ENCODE peak calls at places on chromosomes 1 and 21, in six cellular contexts. One of them, this sample, is unnamed.

GRCh38 chr1:24793762-24794161 is 48.5 kb downstream of the CLIC4 start:
- DNase-seq in left ventricle myocardium superior: no peak
- DNase-seq in NCI-H146: no peak
- DNase-seq in CD8-positive, alpha-beta T cell: no peak
- DNase-seq in omental fat pad: no peak
- DNase-seq in GM03348: peak; percentile 59
- DNase-seq in this sample: no peak

GRCh38 chr1:229621663-229622062 is 4.3 kb downstream of the TAF5L start:
- DNase-seq in left ventricle myocardium superior: no peak
- DNase-seq in NCI-H146: no peak
- DNase-seq in CD8-positive, alpha-beta T cell: no peak
- DNase-seq in omental fat pad: no peak
- DNase-seq in GM03348: no peak
- DNase-seq in this sample: no peak

GRCh38 chr1:30933874-30934252 is 25.3 kb upstream of the SDC3 start:
- DNase-seq in left ventricle myocardium superior: no peak
- DNase-seq in NCI-H146: no peak
- DNase-seq in CD8-positive, alpha-beta T cell: no peak
- DNase-seq in omental fat pad: no peak
- DNase-seq in GM03348: peak; percentile 81
- DNase-seq in this sample: no peak

GRCh38 chr1:80023366-80023765 is 1016.8 kb upstream of the ADGRL4 start:
- DNase-seq in left ventricle myocardium superior: no peak
- DNase-seq in NCI-H146: no peak
- DNase-seq in CD8-positive, alpha-beta T cell: no peak
- DNase-seq in omental fat pad: no peak
- DNase-seq in GM03348: peak; percentile 25
- DNase-seq in this sample: no peak

GRCh38 chr1:21938791-21939538 is 1.9 kb upstream of the HSPG2 start:
- DNase-seq in left ventricle myocardium superior: peak; percentile 42
- DNase-seq in NCI-H146: no peak
- DNase-seq in CD8-positive, alpha-beta T cell: no peak
- DNase-seq in omental fat pad: no peak
- DNase-seq in GM03348: no peak
- DNase-seq in this sample: no peak

GRCh38 chr1:235101558-235102258 is 26.9 kb downstream of the TOMM20 start:
- DNase-seq in left ventricle myocardium superior: no peak
- DNase-seq in NCI-H146: no peak
- DNase-seq in CD8-positive, alpha-beta T cell: no peak
- DNase-seq in omental fat pad: no peak
- DNase-seq in GM03348: no peak
- DNase-seq in this sample: no peak

GRCh38 chr1:33050221-33051076 is 13.8 kb upstream of the AK2 start:
- DNase-seq in left ventricle myocardium superior: no peak
- DNase-seq in NCI-H146: no peak
- DNase-seq in CD8-positive, alpha-beta T cell: no peak
- DNase-seq in omental fat pad: no peak
- DNase-seq in GM03348: peak; percentile 75
- DNase-seq in this sample: no peak

GRCh38 chr21:46297311-46298082 is 11.4 kb downstream of the YBEY start:
- DNase-seq in left ventricle myocardium superior: peak; percentile 65
- DNase-seq in NCI-H146: peak; percentile 24
- DNase-seq in CD8-positive, alpha-beta T cell: no peak
- DNase-seq in omental fat pad: no peak
- DNase-seq in GM03348: no peak
- DNase-seq in this sample: peak; percentile 65

GRCh38 chr1:29736582-29737188 is 500.4 kb downstream of the PTPRU start:
- DNase-seq in left ventricle myocardium superior: no peak
- DNase-seq in NCI-H146: no peak
- DNase-seq in CD8-positive, alpha-beta T cell: no peak
- DNase-seq in omental fat pad: no peak
- DNase-seq in GM03348: peak; percentile 55
- DNase-seq in this sample: peak; percentile 90

GRCh38 chr1:202200669-202201068 is 7.1 kb downstream of the LGR6 start:
- DNase-seq in left ventricle myocardium superior: peak; percentile 85
- DNase-seq in NCI-H146: no peak
- DNase-seq in CD8-positive, alpha-beta T cell: no peak
- DNase-seq in omental fat pad: no peak
- DNase-seq in GM03348: no peak
- DNase-seq in this sample: no peak

GRCh38 chr1:64323054-64323453 is 119.6 kb downstream of the UBE2U start:
- DNase-seq in left ventricle myocardium superior: no peak
- DNase-seq in NCI-H146: no peak
- DNase-seq in CD8-positive, alpha-beta T cell: no peak
- DNase-seq in omental fat pad: no peak
- DNase-seq in GM03348: no peak
- DNase-seq in this sample: peak; percentile 44

GRCh38 chr1:215651867-215652266 is 84.8 kb downstream of the KCTD3 start:
- DNase-seq in left ventricle myocardium superior: no peak
- DNase-seq in NCI-H146: no peak
- DNase-seq in CD8-positive, alpha-beta T cell: no peak
- DNase-seq in omental fat pad: no peak
- DNase-seq in GM03348: no peak
- DNase-seq in this sample: no peak

GRCh38 chr1:177229781-177230180 is 59.0 kb downstream of the BRINP2 start:
- DNase-seq in left ventricle myocardium superior: peak; percentile 29
- DNase-seq in NCI-H146: no peak
- DNase-seq in CD8-positive, alpha-beta T cell: no peak
- DNase-seq in omental fat pad: no peak
- DNase-seq in GM03348: no peak
- DNase-seq in this sample: no peak

GRCh38 chr1:93702828-93703183 is 21.2 kb upstream of the BCAR3 start:
- DNase-seq in left ventricle myocardium superior: no peak
- DNase-seq in NCI-H146: no peak
- DNase-seq in CD8-positive, alpha-beta T cell: no peak
- DNase-seq in omental fat pad: no peak
- DNase-seq in GM03348: no peak
- DNase-seq in this sample: no peak

GRCh38 chr21:42245348-42246185 is 26.6 kb downstream of the ABCG1 start:
- DNase-seq in left ventricle myocardium superior: no peak
- DNase-seq in NCI-H146: no peak
- DNase-seq in CD8-positive, alpha-beta T cell: no peak
- DNase-seq in omental fat pad: no peak
- DNase-seq in GM03348: no peak
- DNase-seq in this sample: peak; percentile 76

GRCh38 chr1:190323530-190323929 is 154.1 kb downstream of the BRINP3 start:
- DNase-seq in left ventricle myocardium superior: no peak
- DNase-seq in NCI-H146: no peak
- DNase-seq in CD8-positive, alpha-beta T cell: no peak
- DNase-seq in omental fat pad: no peak
- DNase-seq in GM03348: no peak
- DNase-seq in this sample: no peak

GRCh38 chr1:52913537-52913936 is 8.0 kb downstream of the ECHDC2 start:
- DNase-seq in left ventricle myocardium superior: no peak
- DNase-seq in NCI-H146: no peak
- DNase-seq in CD8-positive, alpha-beta T cell: no peak
- DNase-seq in omental fat pad: no peak
- DNase-seq in GM03348: no peak
- DNase-seq in this sample: peak; percentile 39

GRCh38 chr1:203172184-203173115 is 3.2 kb downstream of the MYBPH start:
- DNase-seq in left ventricle myocardium superior: peak; percentile 72
- DNase-seq in NCI-H146: peak; percentile 73
- DNase-seq in CD8-positive, alpha-beta T cell: peak; percentile 13
- DNase-seq in omental fat pad: no peak
- DNase-seq in GM03348: peak; percentile 92
- DNase-seq in this sample: peak; percentile 76

GRCh38 chr1:47491341-47491753 is 53.5 kb downstream of the FOXD2 start:
- DNase-seq in left ventricle myocardium superior: peak; percentile 48
- DNase-seq in NCI-H146: no peak
- DNase-seq in CD8-positive, alpha-beta T cell: no peak
- DNase-seq in omental fat pad: no peak
- DNase-seq in GM03348: no peak
- DNase-seq in this sample: no peak

This sample was measured in left kidney.